ENCODE peak calls at places on chromosomes 2 and 18, in six cellular contexts. T is SK-N-SH, P is HCT116, R is K562, G is HepG2, Q is A549. U is an unnamed sample.

GRCh38 chr2:98043101-98043500 is 43.9 kb upstream of the VWA3B start:
- DNase-seq in P (no peak), T (no peak), R (no peak), Q (no peak), G (no peak), U (no peak)

GRCh38 chr2:32553829-32554432 is 73.9 kb upstream of the TTC27 start:
- DNase-seq in G (peak; percentile 43), T (peak; percentile 57), R (peak; percentile 61), Q (peak; percentile 54), P (peak; percentile 12), U (peak; percentile 61)

GRCh38 chr2:235597081-235597615 is 103.3 kb downstream of the AGAP1 start:
- DNase-seq in Q (no peak), P (no peak), R (no peak), T (no peak), G (no peak), U (no peak)

GRCh38 chr2:26068602-26069298 is 34.9 kb downstream of the RAB10 start:
- DNase-seq in Q (peak; percentile 71), P (peak; percentile 46), T (no peak), R (peak; percentile 95), G (peak; percentile 56), U (peak; percentile 91)

GRCh38 chr2:233853883-233854240 is 473 bp downstream of the HJURP start:
- DNase-seq in P (no peak), Q (no peak), G (no peak), T (no peak), R (no peak), U (no peak)

GRCh38 chr2:42021490-42021889 is 26.3 kb upstream of the PKDCC start:
- DNase-seq in G (no peak), P (no peak), T (peak; percentile 65), Q (no peak), R (no peak), U (peak; percentile 77)

GRCh38 chr2:237774811-237775553 is 23.6 kb upstream of the RBM44 start:
- DNase-seq in R (peak; percentile 52), T (peak; percentile 75), G (peak; percentile 79), P (peak; percentile 56), Q (peak; percentile 58), U (peak; percentile 50)

GRCh38 chr2:110853516-110853915 is 121.1 kb downstream of the ACOXL start:
- DNase-seq in R (peak; percentile 45), T (no peak), G (peak; percentile 42), Q (peak; percentile 38), P (peak; percentile 27), U (peak; percentile 12)

GRCh38 chr2:981258-981657 is 30.6 kb downstream of the SNTG2 start:
- DNase-seq in Q (no peak), G (no peak), R (no peak), T (no peak), P (no peak), U (no peak)

GRCh38 chr2:200466703-200467418 is 43.0 kb downstream of the KCTD18 start:
- DNase-seq in T (no peak), G (no peak), Q (no peak), P (no peak), R (no peak), U (peak; percentile 56)

GRCh38 chr2:67974564-67975430 is 88.0 kb downstream of the C1D start:
- DNase-seq in P (no peak), G (no peak), R (no peak), Q (no peak), T (no peak), U (no peak)

GRCh38 chr2:41836944-41837343 is 210.9 kb upstream of the PKDCC start:
- DNase-seq in Q (no peak), R (peak; percentile 59), P (peak; percentile 7), G (no peak), T (no peak), U (peak; percentile 58)

GRCh38 chr2:18814387-18814786 is 225.0 kb upstream of the NT5C1B start:
- DNase-seq in P (no peak), G (no peak), R (no peak), T (no peak), Q (no peak), U (peak; percentile 86)

GRCh38 chr2:84482588-84482987 is 23.5 kb upstream of the SUCLG1 start:
- DNase-seq in T (no peak), Q (no peak), R (peak; percentile 14), G (no peak), P (no peak), U (no peak)

GRCh38 chr2:84477886-84478285 is 18.8 kb upstream of the SUCLG1 start:
- DNase-seq in G (no peak), P (no peak), T (no peak), Q (no peak), R (no peak), U (no peak)

GRCh38 chr2:84478867-84479266 is 19.8 kb upstream of the SUCLG1 start:
- DNase-seq in Q (no peak), T (no peak), P (no peak), G (no peak), R (peak; percentile 5), U (no peak)

GRCh38 chr2:84483320-84483719 is 24.2 kb upstream of the SUCLG1 start:
- DNase-seq in P (no peak), Q (no peak), R (no peak), T (no peak), G (no peak), U (no peak)

DNA sequence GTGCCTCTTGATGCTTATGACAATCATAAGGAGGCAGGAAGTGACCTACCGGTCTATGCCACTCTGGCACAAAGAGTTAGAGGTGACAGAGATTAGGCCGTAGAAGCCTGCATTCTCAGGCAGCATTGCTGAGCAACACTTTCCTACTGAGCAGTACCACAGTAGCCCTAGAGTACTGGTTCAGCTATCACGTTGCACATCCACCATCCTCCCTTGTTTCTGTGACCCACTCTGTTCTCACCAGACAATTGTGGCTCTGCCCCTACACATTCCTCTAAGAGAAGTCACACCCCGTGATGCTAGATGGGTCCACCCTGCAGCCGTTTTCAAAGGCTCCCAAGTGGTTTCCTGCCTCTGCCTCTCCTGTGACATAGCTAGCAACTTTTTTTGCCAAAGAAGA is 22.6 kb upstream of the SUCLG1 start:
- DNase-seq in P (no peak), G (no peak), Q (no peak), R (no peak), T (no peak), U (peak; percentile 77)
- TF ChIP-seq RAD21 in P (no peak), G (no peak), Q (no peak), R (no peak), T (no peak), U (no peak)

GRCh38 chr2:239168575-239168974 is 232.2 kb downstream of the HDAC4 start:
- DNase-seq in P (no peak), Q (no peak), R (no peak), G (no peak), T (no peak), U (no peak)

GRCh38 chr2:239166201-239166834 is 234.5 kb downstream of the HDAC4 start:
- DNase-seq in R (no peak), P (no peak), T (no peak), G (no peak), Q (no peak), U (peak; percentile 1)

GRCh38 chr2:239165206-239165831 is 235.5 kb downstream of the HDAC4 start:
- DNase-seq in P (no peak), Q (no peak), G (no peak), R (no peak), T (no peak), U (no peak)

GRCh38 chr2:239167766-239168444 is 232.9 kb downstream of the HDAC4 start:
- DNase-seq in G (no peak), R (no peak), P (no peak), Q (no peak), T (no peak), U (no peak)

GRCh38 chr2:239167011-239167673 is 233.7 kb downstream of the HDAC4 start:
- DNase-seq in G (no peak), R (no peak), T (no peak), Q (no peak), P (no peak), U (no peak)
- TF ChIP-seq RAD21 in G (no peak), R (no peak), T (no peak), Q (no peak), P (no peak), U (no peak)

DNA sequence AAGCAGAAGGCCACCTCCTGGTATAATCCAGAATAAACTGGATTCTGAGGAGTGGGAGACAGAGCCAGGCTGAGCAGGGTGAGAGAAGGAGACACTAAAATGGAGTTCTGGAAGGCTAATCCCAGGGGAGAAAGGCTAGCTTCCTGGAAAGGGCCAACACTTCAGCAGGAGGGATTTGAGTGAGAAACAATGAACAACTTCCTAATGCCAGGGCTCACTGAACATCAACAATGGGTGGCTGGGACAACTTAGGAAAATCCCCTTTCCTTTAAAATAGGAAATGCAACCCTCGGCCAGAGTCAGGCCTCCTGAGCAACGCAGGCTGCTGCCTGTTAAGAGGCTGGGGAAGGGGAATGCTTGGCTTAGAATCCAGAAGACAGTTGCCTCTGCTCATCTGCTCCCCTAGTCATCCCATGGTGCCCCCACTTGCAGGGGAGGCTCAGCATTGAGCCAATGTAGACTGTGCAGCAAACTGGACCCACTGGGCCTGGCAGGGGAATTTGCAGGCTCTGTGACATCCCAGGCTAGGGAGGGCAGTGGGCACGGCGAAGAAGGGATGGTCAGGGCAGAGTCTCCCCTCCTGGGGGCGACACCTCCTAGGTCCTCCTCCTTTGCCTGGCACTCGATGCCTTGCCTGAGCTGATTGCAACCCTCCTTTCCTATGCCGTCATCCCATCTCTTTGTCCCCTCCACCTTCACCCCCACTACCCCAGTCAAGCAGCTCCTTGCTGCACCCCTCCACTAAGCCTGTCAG is 182.6 kb downstream of the TNS1 start:
- DNase-seq in P (no peak), R (no peak), Q (no peak), T (no peak), G (no peak), U (no peak)
- TF ChIP-seq RAD21 in P (no peak), R (no peak), Q (no peak), T (no peak), G (no peak), U (no peak)

GRCh38 chr18:37571266-37571665 is 5.7 kb upstream of the CELF4 start:
- DNase-seq in Q (no peak), G (no peak), T (no peak), P (no peak), R (no peak), U (no peak)
- TF ChIP-seq RAD21 in Q (no peak), G (no peak), T (no peak), P (no peak), R (no peak), U (no peak)

DNA sequence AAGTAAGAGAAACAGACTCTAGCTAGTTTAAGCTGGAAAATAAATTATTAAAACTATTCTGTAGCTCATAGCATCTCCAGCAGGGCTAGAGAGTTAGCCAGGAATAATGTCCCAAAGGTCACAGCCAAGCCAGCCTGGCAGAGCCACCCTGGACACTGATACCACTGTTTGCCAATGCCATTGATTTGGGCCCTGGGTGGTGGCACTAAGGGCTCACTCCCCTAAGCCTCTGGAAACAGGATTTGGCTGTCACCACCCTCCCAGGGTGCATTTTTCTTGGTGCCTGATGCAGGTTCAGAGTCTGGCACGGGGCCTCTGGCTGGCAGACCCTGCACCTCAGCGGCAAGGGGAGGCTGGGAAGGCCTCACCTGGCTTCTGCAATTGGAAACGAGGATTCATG is 7.1 kb downstream of the SH2D6 start:
- DNase-seq in Q (no peak), R (no peak), G (no peak), T (no peak), P (no peak), U (no peak)
- TF ChIP-seq RAD21 in Q (no peak), R (no peak), G (no peak), T (no peak), P (no peak), U (no peak)

U was measured in IMR-90.